ENCODE peak calls at places on chromosomes 4 and X, in ten cellular contexts. V is Right ventricle myocardium inferior; C is CD4-positive, alpha-beta memory T cell; Q is psoas muscle; Z is astrocyte; F is activated naive CD4-positive, alpha-beta T cell treated with anti-CD3 and anti-CD28 coated beads, Interleukin-2, amount 50 U/mL, for 72 hours; U is mucosa of descending colon; N is ELR; G is ureter; R is Ammon's horn. S is an unnamed sample.

GRCh38 chr4:186781032-186781917 is 57.6 kb upstream of the FAT1 start:
- DNase-seq in V (no peak), C (no peak), Q (no peak), Z (peak), F (no peak), U (no peak), N (peak), G (no peak), R (no peak), S (no peak)

GRCh38 chr4:143071351-143071750 is 113.4 kb upstream of the USP38 start:
- DNase-seq in V (peak), C (no peak), Q (no peak), Z (no peak), F (no peak), U (no peak), N (no peak), G (no peak), R (no peak), S (no peak)

GRCh38 chr4:17667653-17668201 is 53.3 kb downstream of the MED28 start:
- DNase-seq in V (no peak), C (no peak), Q (no peak), Z (no peak), F (no peak), U (no peak), N (no peak), G (no peak), R (no peak), S (no peak)

GRCh38 chrX:6227445-6227820 is 1.2 kb downstream of the NLGN4X start:
- DNase-seq in V (no peak), C (no peak), Q (no peak), Z (no peak), F (no peak), U (no peak), N (no peak), G (no peak), R (peak), S (no peak)

GRCh38 chrX:153379971-153380581 is 21.1 kb downstream of the PNMA6E start:
- DNase-seq in V (no peak), C (no peak), Q (no peak), Z (no peak), F (no peak), U (no peak), N (no peak), G (no peak), R (no peak), S (no peak)

GRCh38 chrX:154486396-154487207 is at the start of gene UBL4A:
- DNase-seq in V (peak), C (peak), Q (peak), Z (peak), F (peak), U (peak), N (peak), G (peak), R (peak), S (no peak)

GRCh38 chrX:130975947-130976346 is 72.9 kb upstream of the ENOX2 start:
- DNase-seq in V (no peak), C (peak), Q (no peak), Z (peak), F (peak), U (peak), N (peak), G (no peak), R (peak), S (no peak)

GRCh38 chrX:2767631-2768455 is 16.0 kb downstream of the XG start:
- DNase-seq in V (no peak), C (no peak), Q (peak), Z (peak), F (no peak), U (peak), N (peak), G (peak), R (no peak), S (no peak)

GRCh38 chr4:186161138-186161537 is 30.2 kb upstream of the CYP4V2 start:
- DNase-seq in V (no peak), C (peak), Q (no peak), Z (no peak), F (peak), U (no peak), N (no peak), G (no peak), R (no peak), S (peak)

GRCh38 chr4:145178740-145179139 is 1.6 kb downstream of the OTUD4 start:
- DNase-seq in V (no peak), C (peak), Q (no peak), Z (peak), F (no peak), U (peak), N (peak), G (no peak), R (no peak), S (no peak)

GRCh38 chr4:159341486-159341885 is 238.6 kb downstream of the RAPGEF2 start:
- DNase-seq in V (no peak), C (no peak), Q (no peak), Z (no peak), F (no peak), U (no peak), N (peak), G (no peak), R (no peak), S (no peak)

GRCh38 chr4:80362578-80363181 is 27.1 kb downstream of the CFAP299 start:
- DNase-seq in V (no peak), C (peak), Q (no peak), Z (peak), F (peak), U (peak), N (peak), G (no peak), R (peak), S (no peak)

GRCh38 chrX:7318661-7319060 is 170.7 kb upstream of the PUDP start:
- DNase-seq in V (no peak), C (no peak), Q (no peak), Z (no peak), F (no peak), U (no peak), N (no peak), G (no peak), R (no peak), S (no peak)

GRCh38 chr4:8167815-8168214 is 9.2 kb upstream of the ABLIM2 start:
- DNase-seq in V (peak), C (no peak), Q (no peak), Z (no peak), F (no peak), U (no peak), N (no peak), G (no peak), R (peak), S (no peak)

GRCh38 chrX:153706799-153707198 is 17.4 kb downstream of the BCAP31 start:
- DNase-seq in V (no peak), C (no peak), Q (no peak), Z (no peak), F (no peak), U (no peak), N (no peak), G (no peak), R (no peak), S (no peak)

GRCh38 chr4:47926667-47927258 is 12.4 kb upstream of the NFXL1 start:
- DNase-seq in V (peak), C (peak), Q (peak), Z (peak), F (peak), U (peak), N (peak), G (peak), R (peak), S (no peak)

GRCh38 chrX:149630681-149631292 is 805 bp downstream of the TMEM185A start:
- DNase-seq in V (no peak), C (peak), Q (no peak), Z (peak), F (no peak), U (peak), N (peak), G (no peak), R (peak), S (no peak)

GRCh38 chrX:54423161-54423888 is 16.9 kb upstream of the TSR2 start:
- DNase-seq in V (no peak), C (no peak), Q (no peak), Z (no peak), F (no peak), U (peak), N (peak), G (no peak), R (no peak), S (no peak)

GRCh38 chrX:145609951-145610511 is 207.6 kb upstream of the SLITRK2 start:
- DNase-seq in V (no peak), C (no peak), Q (no peak), Z (peak), F (no peak), U (no peak), N (no peak), G (no peak), R (no peak), S (no peak)

GRCh38 chrX:68508799-68509198 is 9.9 kb downstream of the YIPF6 start:
- DNase-seq in V (no peak), C (peak), Q (no peak), Z (no peak), F (no peak), U (no peak), N (peak), G (no peak), R (no peak), S (no peak)

S was measured in esophagus muscularis mucosa.